ENCODE peak calls at places on chromosomes 6 and 20, in five cellular contexts. One of them, this sample, is unnamed.

GRCh38 chr6:27865952-27866369 is 46.2 kb downstream of the OR2B2 start:
- DNase-seq in H1: no peak
- DNase-seq in HCT116: no peak
- DNase-seq in GM12878: no peak
- DNase-seq in NB4: peak; percentile 84
- DNase-seq in this sample: no peak

GRCh38 chr6:156351346-156351966 is 425.7 kb upstream of the ARID1B start:
- DNase-seq in HCT116: no peak
- DNase-seq in NB4: no peak
- DNase-seq in H1: no peak
- DNase-seq in GM12878: no peak
- DNase-seq in this sample: no peak

GRCh38 chr6:33156964-33157363 is 35.3 kb downstream of the COL11A2 start:
- DNase-seq in GM12878: no peak
- DNase-seq in H1: no peak
- DNase-seq in NB4: no peak
- DNase-seq in HCT116: no peak
- DNase-seq in this sample: no peak

GRCh38 chr6:43823879-43824740 is 54.1 kb downstream of the VEGFA start:
- DNase-seq in NB4: peak; percentile 65
- DNase-seq in GM12878: no peak
- DNase-seq in HCT116: no peak
- DNase-seq in H1: no peak
- DNase-seq in this sample: no peak

GRCh38 chr6:45148278-45148677 is 179.9 kb upstream of the RUNX2 start:
- DNase-seq in GM12878: no peak
- DNase-seq in HCT116: no peak
- DNase-seq in H1: no peak
- DNase-seq in NB4: peak; percentile 7
- DNase-seq in this sample: no peak

GRCh38 chr6:54519161-54519560 is 210.9 kb downstream of the TINAG start:
- DNase-seq in NB4: no peak
- DNase-seq in H1: no peak
- DNase-seq in GM12878: no peak
- DNase-seq in HCT116: no peak
- DNase-seq in this sample: peak; percentile 6

GRCh38 chr6:118296129-118296852 is 251.8 kb upstream of the PLN start:
- DNase-seq in HCT116: no peak
- DNase-seq in NB4: no peak
- DNase-seq in GM12878: no peak
- DNase-seq in H1: no peak
- DNase-seq in this sample: no peak

GRCh38 chr6:168247456-168248147 is 72.0 kb downstream of the DACT2 start:
- DNase-seq in HCT116: no peak
- DNase-seq in NB4: no peak
- DNase-seq in GM12878: no peak
- DNase-seq in H1: no peak
- DNase-seq in this sample: no peak

GRCh38 chr6:45438849-45439406 is 61.2 kb upstream of the SUPT3H start:
- DNase-seq in HCT116: peak; percentile 65
- DNase-seq in H1: no peak
- DNase-seq in NB4: peak; percentile 65
- DNase-seq in GM12878: no peak
- DNase-seq in this sample: peak; percentile 65

GRCh38 chr20:8930691-8931090 is 138.2 kb upstream of the PLCB4 start:
- DNase-seq in HCT116: no peak
- DNase-seq in NB4: no peak
- DNase-seq in H1: no peak
- DNase-seq in GM12878: no peak
- DNase-seq in this sample: no peak

GRCh38 chr20:1225263-1225728 is 548 bp upstream of the RAD21L1 start:
- DNase-seq in H1: no peak
- DNase-seq in HCT116: no peak
- DNase-seq in NB4: peak; percentile 7
- DNase-seq in GM12878: no peak
- DNase-seq in this sample: peak; percentile 48

GRCh38 chr6:89675949-89676753 is 37.6 kb upstream of the LYRM2 start:
- DNase-seq in NB4: no peak
- DNase-seq in H1: no peak
- DNase-seq in HCT116: no peak
- DNase-seq in GM12878: no peak
- DNase-seq in this sample: no peak

GRCh38 chr20:50267041-50267865 is 76.6 kb downstream of the CEBPB start:
- DNase-seq in H1: no peak
- DNase-seq in NB4: no peak
- DNase-seq in GM12878: no peak
- DNase-seq in HCT116: peak; percentile 67
- DNase-seq in this sample: no peak

GRCh38 chr20:61297981-61298380 is 45.9 kb downstream of the CDH4 start:
- DNase-seq in HCT116: no peak
- DNase-seq in GM12878: no peak
- DNase-seq in NB4: no peak
- DNase-seq in H1: no peak
- DNase-seq in this sample: no peak

GRCh38 chr6:132096245-132096644 is 145.1 kb upstream of the CCN2 start:
- DNase-seq in H1: no peak
- DNase-seq in HCT116: no peak
- DNase-seq in GM12878: no peak
- DNase-seq in NB4: peak; percentile 4
- DNase-seq in this sample: no peak

GRCh38 chr20:57221916-57222630 is 44.4 kb downstream of the BMP7 start:
- DNase-seq in GM12878: no peak
- DNase-seq in H1: no peak
- DNase-seq in NB4: no peak
- DNase-seq in HCT116: no peak
- DNase-seq in this sample: no peak

GRCh38 chr20:49228676-49229075 is 9.5 kb downstream of the DDX27 start:
- DNase-seq in NB4: no peak
- DNase-seq in H1: no peak
- DNase-seq in GM12878: no peak
- DNase-seq in HCT116: no peak
- DNase-seq in this sample: no peak

GRCh38 chr6:132768051-132768517 is 10.4 kb upstream of the VNN2 start:
- DNase-seq in HCT116: peak; percentile 40
- DNase-seq in H1: peak; percentile 31
- DNase-seq in NB4: peak; percentile 58
- DNase-seq in GM12878: no peak
- DNase-seq in this sample: peak; percentile 32

GRCh38 chr6:3977875-3978711 is 100.8 kb downstream of the FAM217A start:
- DNase-seq in H1: no peak
- DNase-seq in HCT116: peak; percentile 74
- DNase-seq in NB4: peak; percentile 83
- DNase-seq in GM12878: peak; percentile 38
- DNase-seq in this sample: peak; percentile 90

GRCh38 chr20:40965671-40966070 is 63.0 kb upstream of the TOP1 start:
- DNase-seq in NB4: no peak
- DNase-seq in GM12878: no peak
- DNase-seq in HCT116: no peak
- DNase-seq in H1: no peak
- DNase-seq in this sample: no peak

GRCh38 chr6:46323966-46324622 is 153.3 kb upstream of the ENPP5 start:
- DNase-seq in HCT116: no peak
- DNase-seq in NB4: no peak
- DNase-seq in H1: no peak
- DNase-seq in GM12878: no peak
- DNase-seq in this sample: no peak

GRCh38 chr6:151869787-151870186 is 62.3 kb downstream of the ESR1 start:
- DNase-seq in GM12878: no peak
- DNase-seq in HCT116: no peak
- DNase-seq in H1: no peak
- DNase-seq in NB4: no peak
- DNase-seq in this sample: no peak

GRCh38 chr20:18984238-18985200 is 170.9 kb downstream of the SCP2D1 start:
- DNase-seq in GM12878: no peak
- DNase-seq in HCT116: no peak
- DNase-seq in NB4: peak; percentile 37
- DNase-seq in H1: no peak
- DNase-seq in this sample: no peak

GRCh38 chr6:55069132-55069781 is 105.1 kb upstream of the HCRTR2 start:
- DNase-seq in HCT116: peak; percentile 49
- DNase-seq in H1: peak; percentile 2
- DNase-seq in GM12878: no peak
- DNase-seq in NB4: peak; percentile 39
- DNase-seq in this sample: peak; percentile 60

GRCh38 chr20:17896247-17896723 is 72.3 kb downstream of the SNX5 start:
- DNase-seq in H1: no peak
- DNase-seq in NB4: no peak
- DNase-seq in HCT116: no peak
- DNase-seq in GM12878: no peak
- DNase-seq in this sample: peak; percentile 90

GRCh38 chr20:18058661-18059467 is 1.1 kb upstream of the OVOL2 start:
- DNase-seq in NB4: peak; percentile 24
- DNase-seq in GM12878: no peak
- DNase-seq in HCT116: peak; percentile 16
- DNase-seq in H1: no peak
- DNase-seq in this sample: no peak

GRCh38 chr6:166266336-166266735 is 41.9 kb downstream of the PRR18 start:
- DNase-seq in H1: no peak
- DNase-seq in GM12878: no peak
- DNase-seq in HCT116: no peak
- DNase-seq in NB4: no peak
- DNase-seq in this sample: no peak

GRCh38 chr6:48826884-48827701 is 636.0 kb downstream of the MMUT start:
- DNase-seq in H1: no peak
- DNase-seq in HCT116: peak; percentile 99
- DNase-seq in NB4: no peak
- DNase-seq in GM12878: no peak
- DNase-seq in this sample: peak; percentile 71

GRCh38 chr6:106256201-106256968 is 69.2 kb downstream of the ATG5 start:
- DNase-seq in GM12878: no peak
- DNase-seq in NB4: no peak
- DNase-seq in H1: no peak
- DNase-seq in HCT116: no peak
- DNase-seq in this sample: no peak

GRCh38 chr20:23050847-23051627 is 1.6 kb upstream of the THBD start:
- DNase-seq in H1: peak; percentile 78
- DNase-seq in NB4: peak; percentile 97
- DNase-seq in GM12878: no peak
- DNase-seq in HCT116: peak; percentile 42
- DNase-seq in this sample: peak; percentile 94

GRCh38 chr20:18377896-18378481 is 88.8 kb downstream of the DZANK1 start:
- DNase-seq in GM12878: no peak
- DNase-seq in HCT116: no peak
- DNase-seq in H1: no peak
- DNase-seq in NB4: no peak
- DNase-seq in this sample: no peak

GRCh38 chr6:7684843-7685242 is 41.1 kb upstream of the BMP6 start:
- DNase-seq in H1: peak; percentile 39
- DNase-seq in HCT116: no peak
- DNase-seq in GM12878: no peak
- DNase-seq in NB4: no peak
- DNase-seq in this sample: no peak
- H3K4me3 ChIP-seq in H1: no peak overlapping the region
- H3K4me3 ChIP-seq in HCT116: no peak overlapping the region
- H3K4me3 ChIP-seq in GM12878: no peak overlapping the region
- H3K4me3 ChIP-seq in NB4: no peak overlapping the region
- H3K4me3 ChIP-seq in this sample: no peak overlapping the region

DNA sequence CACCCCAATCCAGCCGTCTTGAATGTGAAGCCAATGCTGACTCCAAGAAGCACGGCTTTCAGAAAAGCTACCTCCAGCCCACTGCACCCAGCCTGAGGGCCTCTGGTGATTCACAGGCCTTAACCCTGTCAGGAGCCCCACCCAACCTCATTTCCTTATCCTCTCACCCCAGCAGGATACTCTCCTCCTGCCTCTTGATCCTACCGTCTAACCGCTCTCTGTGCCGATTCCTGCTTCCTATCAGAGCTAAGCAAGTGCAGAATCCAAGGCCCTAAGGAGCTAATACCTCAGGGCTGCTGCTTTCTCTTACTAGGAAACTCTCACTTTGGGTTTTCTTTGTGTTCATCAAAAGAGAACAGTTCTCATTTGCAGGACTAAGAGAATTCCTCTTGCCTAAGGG is 47.2 kb downstream of the TRERF1 start:
- DNase-seq in GM12878: no peak
- DNase-seq in HCT116: peak; percentile 82
- DNase-seq in NB4: no peak
- DNase-seq in H1: peak; percentile 38
- DNase-seq in this sample: peak; percentile 17
- TF ChIP-seq MAX in GM12878: no peak
- TF ChIP-seq MAX in HCT116: peak; percentile 44
- TF ChIP-seq MAX in NB4: no peak
- TF ChIP-seq MAX in H1: no peak
- TF ChIP-seq MAX in this sample: no peak

GRCh38 chr20:21436186-21436585 is 38.9 kb upstream of the NKX2-4 start:
- DNase-seq in H1: no peak
- DNase-seq in HCT116: peak; percentile 18
- DNase-seq in GM12878: no peak
- DNase-seq in NB4: no peak
- DNase-seq in this sample: peak; percentile 83
- H3K4me3 ChIP-seq in H1: no peak overlapping the region
- H3K4me3 ChIP-seq in HCT116: no peak overlapping the region
- H3K4me3 ChIP-seq in GM12878: no peak overlapping the region
- H3K4me3 ChIP-seq in NB4: no peak overlapping the region
- H3K4me3 ChIP-seq in this sample: no peak overlapping the region

DNA sequence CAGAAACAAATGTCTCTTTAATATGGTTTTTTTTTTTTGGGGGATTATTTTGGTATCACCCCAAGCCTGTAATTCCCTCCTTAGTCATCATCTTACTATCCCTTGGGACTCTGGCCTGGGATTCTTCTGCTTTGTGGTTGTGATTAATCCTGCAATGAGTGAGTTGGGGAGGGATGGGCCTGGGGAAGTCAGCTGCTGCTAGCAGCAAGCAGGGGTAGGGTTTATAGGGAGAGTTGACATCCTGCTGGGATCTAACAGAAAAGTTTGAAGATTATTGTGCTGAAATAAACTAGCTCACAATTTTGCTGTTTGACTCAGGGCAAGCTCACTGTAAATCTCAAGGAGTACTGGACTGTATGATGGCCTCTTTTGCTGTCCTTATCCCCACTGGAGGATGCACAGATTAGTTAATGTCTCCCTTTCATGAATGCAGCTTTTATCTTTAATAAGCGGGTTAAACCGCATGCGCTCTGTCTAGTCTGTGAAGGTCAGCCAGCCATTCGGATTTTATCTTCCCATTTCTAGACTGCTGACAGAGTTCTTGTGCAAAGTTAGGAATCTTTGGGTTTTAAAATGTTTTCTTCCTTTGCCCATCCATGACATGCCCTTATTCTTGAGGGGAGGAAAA is 83.4 kb downstream of the JARID2 start:
- DNase-seq in H1: no peak
- DNase-seq in NB4: peak; percentile 79
- DNase-seq in GM12878: no peak
- DNase-seq in HCT116: no peak
- DNase-seq in this sample: no peak
- TF ChIP-seq MAX in H1: no peak
- TF ChIP-seq MAX in NB4: no peak
- TF ChIP-seq MAX in GM12878: no peak
- TF ChIP-seq MAX in HCT116: no peak
- TF ChIP-seq MAX in this sample: no peak

DNA sequence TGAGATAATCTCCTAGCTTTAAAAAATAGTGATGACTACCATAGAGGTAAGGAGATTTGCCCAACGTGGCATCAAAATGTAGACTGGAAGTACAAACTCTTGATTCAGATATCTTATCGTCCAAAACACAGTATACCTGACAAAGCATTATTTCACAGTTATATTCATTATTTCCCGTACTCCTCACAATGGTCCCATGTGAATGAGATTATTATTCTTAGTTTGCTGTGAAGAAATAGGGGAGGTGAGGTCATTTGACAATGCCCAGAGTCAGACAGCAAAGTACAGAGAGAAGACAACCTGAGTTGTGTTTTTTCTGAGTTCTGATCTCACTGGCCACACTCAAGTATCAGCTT is 1.2 kb upstream of the TFB1M start:
- DNase-seq in H1: no peak
- DNase-seq in HCT116: no peak
- DNase-seq in NB4: peak; percentile 49
- DNase-seq in GM12878: no peak
- DNase-seq in this sample: peak; percentile 41
- H3K4me3 ChIP-seq in H1: no peak overlapping the region
- H3K4me3 ChIP-seq in HCT116: peak overlapping the region; percentile 92
- H3K4me3 ChIP-seq in NB4: peak overlapping the region; percentile 80
- H3K4me3 ChIP-seq in GM12878: peak overlapping the region; percentile 67
- H3K4me3 ChIP-seq in this sample: peak overlapping the region; percentile 100